ENCODE peak calls at places on chromosomes 6 and 20, in nine cellular contexts. One of them, this sample, is unnamed.

GRCh38 chr20:46013826-46014516 is 5.3 kb downstream of the MMP9 start:
- DNase-seq in stimulated activated CD4-positive, alpha-beta T cell treated with anti-CD3 and anti-CD28 coated beads, Interleukin-15, amount 100 ng/mL, for 1 hour: peak; percentile 45
- DNase-seq in AG10803: peak; percentile 15
- DNase-seq in occipital lobe: no peak
- DNase-seq in stimulated activated CD8-positive, alpha-beta memory T cell treated with anti-CD3 and anti-CD28 coated beads, Interleukin-7, amount 100 ng/mL, for 24 hours: peak; percentile 46
- DNase-seq in activated CD4-positive, CD25-positive, alpha-beta regulatory T cell: peak; percentile 42
- DNase-seq in choroid plexus epithelial cell: peak; percentile 50
- DNase-seq in GM13977: peak; percentile 89
- DNase-seq in iPS-NIHi11: peak; percentile 88
- DNase-seq in this sample: no peak

GRCh38 chr20:55160022-55160421 is 684.6 kb downstream of the DOK5 start:
- DNase-seq in AG10803: peak; percentile 3
- DNase-seq in iPS-NIHi11: no peak
- DNase-seq in activated CD4-positive, CD25-positive, alpha-beta regulatory T cell: no peak
- DNase-seq in choroid plexus epithelial cell: no peak
- DNase-seq in GM13977: no peak
- DNase-seq in stimulated activated CD8-positive, alpha-beta memory T cell treated with anti-CD3 and anti-CD28 coated beads, Interleukin-7, amount 100 ng/mL, for 24 hours: no peak
- DNase-seq in occipital lobe: no peak
- DNase-seq in stimulated activated CD4-positive, alpha-beta T cell treated with anti-CD3 and anti-CD28 coated beads, Interleukin-15, amount 100 ng/mL, for 1 hour: no peak
- DNase-seq in this sample: no peak

GRCh38 chr20:34022154-34022842 is 28.6 kb downstream of the RALY start:
- DNase-seq in stimulated activated CD8-positive, alpha-beta memory T cell treated with anti-CD3 and anti-CD28 coated beads, Interleukin-7, amount 100 ng/mL, for 24 hours: no peak
- DNase-seq in choroid plexus epithelial cell: peak; percentile 46
- DNase-seq in AG10803: no peak
- DNase-seq in iPS-NIHi11: peak; percentile 56
- DNase-seq in stimulated activated CD4-positive, alpha-beta T cell treated with anti-CD3 and anti-CD28 coated beads, Interleukin-15, amount 100 ng/mL, for 1 hour: no peak
- DNase-seq in occipital lobe: no peak
- DNase-seq in activated CD4-positive, CD25-positive, alpha-beta regulatory T cell: no peak
- DNase-seq in GM13977: peak; percentile 74
- DNase-seq in this sample: no peak

GRCh38 chr6:126767741-126768140 is 350.7 kb upstream of the RSPO3 start:
- DNase-seq in AG10803: peak; percentile 35
- DNase-seq in activated CD4-positive, CD25-positive, alpha-beta regulatory T cell: no peak
- DNase-seq in stimulated activated CD8-positive, alpha-beta memory T cell treated with anti-CD3 and anti-CD28 coated beads, Interleukin-7, amount 100 ng/mL, for 24 hours: no peak
- DNase-seq in GM13977: no peak
- DNase-seq in stimulated activated CD4-positive, alpha-beta T cell treated with anti-CD3 and anti-CD28 coated beads, Interleukin-15, amount 100 ng/mL, for 1 hour: no peak
- DNase-seq in occipital lobe: no peak
- DNase-seq in iPS-NIHi11: no peak
- DNase-seq in choroid plexus epithelial cell: no peak
- DNase-seq in this sample: no peak

GRCh38 chr20:52200870-52201269 is 9.3 kb upstream of the ZFP64 start:
- DNase-seq in AG10803: no peak
- DNase-seq in iPS-NIHi11: no peak
- DNase-seq in stimulated activated CD4-positive, alpha-beta T cell treated with anti-CD3 and anti-CD28 coated beads, Interleukin-15, amount 100 ng/mL, for 1 hour: no peak
- DNase-seq in occipital lobe: no peak
- DNase-seq in GM13977: no peak
- DNase-seq in stimulated activated CD8-positive, alpha-beta memory T cell treated with anti-CD3 and anti-CD28 coated beads, Interleukin-7, amount 100 ng/mL, for 24 hours: no peak
- DNase-seq in choroid plexus epithelial cell: peak; percentile 7
- DNase-seq in activated CD4-positive, CD25-positive, alpha-beta regulatory T cell: no peak
- DNase-seq in this sample: no peak

GRCh38 chr6:1576711-1577110 is 33.0 kb upstream of the FOXC1 start:
- DNase-seq in GM13977: no peak
- DNase-seq in choroid plexus epithelial cell: no peak
- DNase-seq in AG10803: no peak
- DNase-seq in activated CD4-positive, CD25-positive, alpha-beta regulatory T cell: no peak
- DNase-seq in iPS-NIHi11: no peak
- DNase-seq in stimulated activated CD4-positive, alpha-beta T cell treated with anti-CD3 and anti-CD28 coated beads, Interleukin-15, amount 100 ng/mL, for 1 hour: no peak
- DNase-seq in occipital lobe: no peak
- DNase-seq in stimulated activated CD8-positive, alpha-beta memory T cell treated with anti-CD3 and anti-CD28 coated beads, Interleukin-7, amount 100 ng/mL, for 24 hours: no peak
- DNase-seq in this sample: no peak

GRCh38 chr20:62953839-62954703 is 1.6 kb downstream of the SLC17A9 start:
- DNase-seq in activated CD4-positive, CD25-positive, alpha-beta regulatory T cell: no peak
- DNase-seq in AG10803: peak; percentile 72
- DNase-seq in iPS-NIHi11: peak; percentile 78
- DNase-seq in stimulated activated CD8-positive, alpha-beta memory T cell treated with anti-CD3 and anti-CD28 coated beads, Interleukin-7, amount 100 ng/mL, for 24 hours: peak; percentile 29
- DNase-seq in choroid plexus epithelial cell: peak; percentile 71
- DNase-seq in GM13977: peak; percentile 93
- DNase-seq in stimulated activated CD4-positive, alpha-beta T cell treated with anti-CD3 and anti-CD28 coated beads, Interleukin-15, amount 100 ng/mL, for 1 hour: peak; percentile 47
- DNase-seq in occipital lobe: no peak
- DNase-seq in this sample: peak; percentile 19

GRCh38 chr6:128062882-128063603 is 162.2 kb upstream of the THEMIS start:
- DNase-seq in stimulated activated CD4-positive, alpha-beta T cell treated with anti-CD3 and anti-CD28 coated beads, Interleukin-15, amount 100 ng/mL, for 1 hour: no peak
- DNase-seq in choroid plexus epithelial cell: peak; percentile 33
- DNase-seq in activated CD4-positive, CD25-positive, alpha-beta regulatory T cell: no peak
- DNase-seq in occipital lobe: no peak
- DNase-seq in AG10803: peak; percentile 32
- DNase-seq in iPS-NIHi11: no peak
- DNase-seq in GM13977: no peak
- DNase-seq in stimulated activated CD8-positive, alpha-beta memory T cell treated with anti-CD3 and anti-CD28 coated beads, Interleukin-7, amount 100 ng/mL, for 24 hours: no peak
- DNase-seq in this sample: no peak

GRCh38 chr6:163741743-163742363 is 327.3 kb downstream of the QKI start:
- DNase-seq in AG10803: no peak
- DNase-seq in occipital lobe: no peak
- DNase-seq in GM13977: no peak
- DNase-seq in activated CD4-positive, CD25-positive, alpha-beta regulatory T cell: no peak
- DNase-seq in choroid plexus epithelial cell: no peak
- DNase-seq in iPS-NIHi11: no peak
- DNase-seq in stimulated activated CD4-positive, alpha-beta T cell treated with anti-CD3 and anti-CD28 coated beads, Interleukin-15, amount 100 ng/mL, for 1 hour: no peak
- DNase-seq in stimulated activated CD8-positive, alpha-beta memory T cell treated with anti-CD3 and anti-CD28 coated beads, Interleukin-7, amount 100 ng/mL, for 24 hours: no peak
- DNase-seq in this sample: no peak

GRCh38 chr6:80523531-80523970 is 417.1 kb downstream of the BCKDHB start:
- DNase-seq in occipital lobe: no peak
- DNase-seq in GM13977: no peak
- DNase-seq in activated CD4-positive, CD25-positive, alpha-beta regulatory T cell: no peak
- DNase-seq in stimulated activated CD4-positive, alpha-beta T cell treated with anti-CD3 and anti-CD28 coated beads, Interleukin-15, amount 100 ng/mL, for 1 hour: no peak
- DNase-seq in AG10803: no peak
- DNase-seq in stimulated activated CD8-positive, alpha-beta memory T cell treated with anti-CD3 and anti-CD28 coated beads, Interleukin-7, amount 100 ng/mL, for 24 hours: no peak
- DNase-seq in iPS-NIHi11: peak; percentile 53
- DNase-seq in choroid plexus epithelial cell: peak; percentile 42
- DNase-seq in this sample: no peak

GRCh38 chr6:34317172-34317477 is 68.3 kb upstream of the SMIM29 start:
- DNase-seq in stimulated activated CD8-positive, alpha-beta memory T cell treated with anti-CD3 and anti-CD28 coated beads, Interleukin-7, amount 100 ng/mL, for 24 hours: no peak
- DNase-seq in activated CD4-positive, CD25-positive, alpha-beta regulatory T cell: no peak
- DNase-seq in GM13977: no peak
- DNase-seq in choroid plexus epithelial cell: no peak
- DNase-seq in iPS-NIHi11: no peak
- DNase-seq in occipital lobe: no peak
- DNase-seq in AG10803: no peak
- DNase-seq in stimulated activated CD4-positive, alpha-beta T cell treated with anti-CD3 and anti-CD28 coated beads, Interleukin-15, amount 100 ng/mL, for 1 hour: no peak
- DNase-seq in this sample: no peak

GRCh38 chr6:14333556-14334305 is 216.2 kb downstream of the CD83 start:
- DNase-seq in stimulated activated CD8-positive, alpha-beta memory T cell treated with anti-CD3 and anti-CD28 coated beads, Interleukin-7, amount 100 ng/mL, for 24 hours: no peak
- DNase-seq in choroid plexus epithelial cell: peak; percentile 39
- DNase-seq in iPS-NIHi11: no peak
- DNase-seq in stimulated activated CD4-positive, alpha-beta T cell treated with anti-CD3 and anti-CD28 coated beads, Interleukin-15, amount 100 ng/mL, for 1 hour: no peak
- DNase-seq in occipital lobe: no peak
- DNase-seq in activated CD4-positive, CD25-positive, alpha-beta regulatory T cell: no peak
- DNase-seq in AG10803: peak; percentile 92
- DNase-seq in GM13977: no peak
- DNase-seq in this sample: peak; percentile 11

GRCh38 chr6:10522929-10523573 is 1.9 kb downstream of the GCNT2 start:
- DNase-seq in stimulated activated CD4-positive, alpha-beta T cell treated with anti-CD3 and anti-CD28 coated beads, Interleukin-15, amount 100 ng/mL, for 1 hour: no peak
- DNase-seq in choroid plexus epithelial cell: no peak
- DNase-seq in stimulated activated CD8-positive, alpha-beta memory T cell treated with anti-CD3 and anti-CD28 coated beads, Interleukin-7, amount 100 ng/mL, for 24 hours: no peak
- DNase-seq in occipital lobe: no peak
- DNase-seq in iPS-NIHi11: peak; percentile 37
- DNase-seq in activated CD4-positive, CD25-positive, alpha-beta regulatory T cell: no peak
- DNase-seq in AG10803: no peak
- DNase-seq in GM13977: no peak
- DNase-seq in this sample: no peak

GRCh38 chr6:160198577-160199211 is 59.9 kb downstream of the SLC22A2 start:
- DNase-seq in GM13977: no peak
- DNase-seq in iPS-NIHi11: no peak
- DNase-seq in choroid plexus epithelial cell: peak; percentile 5
- DNase-seq in activated CD4-positive, CD25-positive, alpha-beta regulatory T cell: no peak
- DNase-seq in stimulated activated CD4-positive, alpha-beta T cell treated with anti-CD3 and anti-CD28 coated beads, Interleukin-15, amount 100 ng/mL, for 1 hour: no peak
- DNase-seq in stimulated activated CD8-positive, alpha-beta memory T cell treated with anti-CD3 and anti-CD28 coated beads, Interleukin-7, amount 100 ng/mL, for 24 hours: no peak
- DNase-seq in occipital lobe: no peak
- DNase-seq in AG10803: no peak
- DNase-seq in this sample: no peak

GRCh38 chr20:373171-373890 is 7.2 kb upstream of the TRIB3 start:
- DNase-seq in activated CD4-positive, CD25-positive, alpha-beta regulatory T cell: no peak
- DNase-seq in AG10803: peak; percentile 72
- DNase-seq in choroid plexus epithelial cell: peak; percentile 86
- DNase-seq in iPS-NIHi11: peak; percentile 26
- DNase-seq in stimulated activated CD8-positive, alpha-beta memory T cell treated with anti-CD3 and anti-CD28 coated beads, Interleukin-7, amount 100 ng/mL, for 24 hours: no peak
- DNase-seq in stimulated activated CD4-positive, alpha-beta T cell treated with anti-CD3 and anti-CD28 coated beads, Interleukin-15, amount 100 ng/mL, for 1 hour: no peak
- DNase-seq in occipital lobe: no peak
- DNase-seq in GM13977: no peak
- DNase-seq in this sample: peak; percentile 43

GRCh38 chr20:23061713-23062561 is 12.5 kb upstream of the THBD start:
- DNase-seq in stimulated activated CD4-positive, alpha-beta T cell treated with anti-CD3 and anti-CD28 coated beads, Interleukin-15, amount 100 ng/mL, for 1 hour: no peak
- DNase-seq in iPS-NIHi11: peak; percentile 46
- DNase-seq in activated CD4-positive, CD25-positive, alpha-beta regulatory T cell: no peak
- DNase-seq in stimulated activated CD8-positive, alpha-beta memory T cell treated with anti-CD3 and anti-CD28 coated beads, Interleukin-7, amount 100 ng/mL, for 24 hours: no peak
- DNase-seq in occipital lobe: no peak
- DNase-seq in choroid plexus epithelial cell: peak; percentile 83
- DNase-seq in AG10803: peak; percentile 84
- DNase-seq in GM13977: no peak
- DNase-seq in this sample: peak; percentile 6

GRCh38 chr6:1226208-1227099 is 85.4 kb upstream of the FOXQ1 start:
- DNase-seq in AG10803: no peak
- DNase-seq in activated CD4-positive, CD25-positive, alpha-beta regulatory T cell: no peak
- DNase-seq in occipital lobe: no peak
- DNase-seq in GM13977: no peak
- DNase-seq in choroid plexus epithelial cell: no peak
- DNase-seq in stimulated activated CD4-positive, alpha-beta T cell treated with anti-CD3 and anti-CD28 coated beads, Interleukin-15, amount 100 ng/mL, for 1 hour: no peak
- DNase-seq in iPS-NIHi11: no peak
- DNase-seq in stimulated activated CD8-positive, alpha-beta memory T cell treated with anti-CD3 and anti-CD28 coated beads, Interleukin-7, amount 100 ng/mL, for 24 hours: no peak
- DNase-seq in this sample: no peak

GRCh38 chr6:42618686-42619085 is 54.9 kb downstream of the UBR2 start:
- DNase-seq in stimulated activated CD8-positive, alpha-beta memory T cell treated with anti-CD3 and anti-CD28 coated beads, Interleukin-7, amount 100 ng/mL, for 24 hours: no peak
- DNase-seq in activated CD4-positive, CD25-positive, alpha-beta regulatory T cell: no peak
- DNase-seq in iPS-NIHi11: peak; percentile 15
- DNase-seq in choroid plexus epithelial cell: peak; percentile 41
- DNase-seq in GM13977: no peak
- DNase-seq in occipital lobe: peak; percentile 9
- DNase-seq in stimulated activated CD4-positive, alpha-beta T cell treated with anti-CD3 and anti-CD28 coated beads, Interleukin-15, amount 100 ng/mL, for 1 hour: no peak
- DNase-seq in AG10803: peak; percentile 95
- DNase-seq in this sample: peak; percentile 11

GRCh38 chr6:37514840-37515239 is 15.1 kb upstream of the CCDC167 start:
- DNase-seq in stimulated activated CD4-positive, alpha-beta T cell treated with anti-CD3 and anti-CD28 coated beads, Interleukin-15, amount 100 ng/mL, for 1 hour: no peak
- DNase-seq in stimulated activated CD8-positive, alpha-beta memory T cell treated with anti-CD3 and anti-CD28 coated beads, Interleukin-7, amount 100 ng/mL, for 24 hours: no peak
- DNase-seq in activated CD4-positive, CD25-positive, alpha-beta regulatory T cell: no peak
- DNase-seq in AG10803: no peak
- DNase-seq in occipital lobe: no peak
- DNase-seq in iPS-NIHi11: no peak
- DNase-seq in choroid plexus epithelial cell: no peak
- DNase-seq in GM13977: no peak
- DNase-seq in this sample: no peak

GRCh38 chr6:32427934-32428474 is 11.7 kb upstream of the HLA-DRA start:
- DNase-seq in stimulated activated CD8-positive, alpha-beta memory T cell treated with anti-CD3 and anti-CD28 coated beads, Interleukin-7, amount 100 ng/mL, for 24 hours: no peak
- DNase-seq in choroid plexus epithelial cell: no peak
- DNase-seq in AG10803: no peak
- DNase-seq in iPS-NIHi11: no peak
- DNase-seq in activated CD4-positive, CD25-positive, alpha-beta regulatory T cell: no peak
- DNase-seq in GM13977: no peak
- DNase-seq in stimulated activated CD4-positive, alpha-beta T cell treated with anti-CD3 and anti-CD28 coated beads, Interleukin-15, amount 100 ng/mL, for 1 hour: no peak
- DNase-seq in occipital lobe: no peak
- DNase-seq in this sample: no peak

GRCh38 chr6:136333824-136334464 is 44.3 kb upstream of the BCLAF1 start:
- DNase-seq in occipital lobe: no peak
- DNase-seq in stimulated activated CD8-positive, alpha-beta memory T cell treated with anti-CD3 and anti-CD28 coated beads, Interleukin-7, amount 100 ng/mL, for 24 hours: no peak
- DNase-seq in GM13977: no peak
- DNase-seq in iPS-NIHi11: no peak
- DNase-seq in activated CD4-positive, CD25-positive, alpha-beta regulatory T cell: no peak
- DNase-seq in AG10803: no peak
- DNase-seq in choroid plexus epithelial cell: no peak
- DNase-seq in stimulated activated CD4-positive, alpha-beta T cell treated with anti-CD3 and anti-CD28 coated beads, Interleukin-15, amount 100 ng/mL, for 1 hour: no peak
- DNase-seq in this sample: no peak

GRCh38 chr6:3943373-3943772 is 94.2 kb downstream of the FAM50B start:
- DNase-seq in stimulated activated CD4-positive, alpha-beta T cell treated with anti-CD3 and anti-CD28 coated beads, Interleukin-15, amount 100 ng/mL, for 1 hour: no peak
- DNase-seq in GM13977: no peak
- DNase-seq in stimulated activated CD8-positive, alpha-beta memory T cell treated with anti-CD3 and anti-CD28 coated beads, Interleukin-7, amount 100 ng/mL, for 24 hours: no peak
- DNase-seq in AG10803: peak; percentile 11
- DNase-seq in activated CD4-positive, CD25-positive, alpha-beta regulatory T cell: no peak
- DNase-seq in choroid plexus epithelial cell: peak; percentile 86
- DNase-seq in occipital lobe: no peak
- DNase-seq in iPS-NIHi11: no peak
- DNase-seq in this sample: no peak

GRCh38 chr6:79215233-79215824 is 19.2 kb downstream of the HMGN3 start:
- DNase-seq in activated CD4-positive, CD25-positive, alpha-beta regulatory T cell: no peak
- DNase-seq in choroid plexus epithelial cell: peak; percentile 55
- DNase-seq in GM13977: no peak
- DNase-seq in stimulated activated CD4-positive, alpha-beta T cell treated with anti-CD3 and anti-CD28 coated beads, Interleukin-15, amount 100 ng/mL, for 1 hour: no peak
- DNase-seq in AG10803: no peak
- DNase-seq in occipital lobe: no peak
- DNase-seq in stimulated activated CD8-positive, alpha-beta memory T cell treated with anti-CD3 and anti-CD28 coated beads, Interleukin-7, amount 100 ng/mL, for 24 hours: no peak
- DNase-seq in iPS-NIHi11: no peak
- DNase-seq in this sample: no peak

GRCh38 chr6:117481278-117481925 is 1.1 kb upstream of the DCBLD1 start:
- DNase-seq in stimulated activated CD8-positive, alpha-beta memory T cell treated with anti-CD3 and anti-CD28 coated beads, Interleukin-7, amount 100 ng/mL, for 24 hours: no peak
- DNase-seq in stimulated activated CD4-positive, alpha-beta T cell treated with anti-CD3 and anti-CD28 coated beads, Interleukin-15, amount 100 ng/mL, for 1 hour: no peak
- DNase-seq in AG10803: no peak
- DNase-seq in iPS-NIHi11: no peak
- DNase-seq in activated CD4-positive, CD25-positive, alpha-beta regulatory T cell: no peak
- DNase-seq in choroid plexus epithelial cell: no peak
- DNase-seq in occipital lobe: no peak
- DNase-seq in GM13977: no peak
- DNase-seq in this sample: no peak

GRCh38 chr6:20404641-20405032 is 3.0 kb downstream of the E2F3 start:
- DNase-seq in stimulated activated CD8-positive, alpha-beta memory T cell treated with anti-CD3 and anti-CD28 coated beads, Interleukin-7, amount 100 ng/mL, for 24 hours: no peak
- DNase-seq in activated CD4-positive, CD25-positive, alpha-beta regulatory T cell: peak; percentile 49
- DNase-seq in AG10803: peak; percentile 68
- DNase-seq in occipital lobe: no peak
- DNase-seq in choroid plexus epithelial cell: peak; percentile 86
- DNase-seq in iPS-NIHi11: peak; percentile 37
- DNase-seq in GM13977: peak; percentile 66
- DNase-seq in stimulated activated CD4-positive, alpha-beta T cell treated with anti-CD3 and anti-CD28 coated beads, Interleukin-15, amount 100 ng/mL, for 1 hour: peak; percentile 38
- DNase-seq in this sample: peak; percentile 77

GRCh38 chr20:16803965-16804792 is 56.0 kb downstream of the OTOR start:
- DNase-seq in GM13977: peak; percentile 54
- DNase-seq in AG10803: peak; percentile 55
- DNase-seq in activated CD4-positive, CD25-positive, alpha-beta regulatory T cell: no peak
- DNase-seq in stimulated activated CD8-positive, alpha-beta memory T cell treated with anti-CD3 and anti-CD28 coated beads, Interleukin-7, amount 100 ng/mL, for 24 hours: peak; percentile 15
- DNase-seq in iPS-NIHi11: peak; percentile 67
- DNase-seq in occipital lobe: peak; percentile 49
- DNase-seq in stimulated activated CD4-positive, alpha-beta T cell treated with anti-CD3 and anti-CD28 coated beads, Interleukin-15, amount 100 ng/mL, for 1 hour: no peak
- DNase-seq in choroid plexus epithelial cell: peak; percentile 71
- DNase-seq in this sample: peak; percentile 6

GRCh38 chr6:52065621-52066020 is 21.8 kb downstream of the PKHD1 start:
- DNase-seq in GM13977: no peak
- DNase-seq in choroid plexus epithelial cell: no peak
- DNase-seq in activated CD4-positive, CD25-positive, alpha-beta regulatory T cell: no peak
- DNase-seq in stimulated activated CD8-positive, alpha-beta memory T cell treated with anti-CD3 and anti-CD28 coated beads, Interleukin-7, amount 100 ng/mL, for 24 hours: no peak
- DNase-seq in AG10803: no peak
- DNase-seq in iPS-NIHi11: no peak
- DNase-seq in occipital lobe: no peak
- DNase-seq in stimulated activated CD4-positive, alpha-beta T cell treated with anti-CD3 and anti-CD28 coated beads, Interleukin-15, amount 100 ng/mL, for 1 hour: no peak
- DNase-seq in this sample: no peak

GRCh38 chr6:95321106-95321505 is 256.2 kb upstream of the MANEA start:
- DNase-seq in activated CD4-positive, CD25-positive, alpha-beta regulatory T cell: no peak
- DNase-seq in GM13977: no peak
- DNase-seq in choroid plexus epithelial cell: peak; percentile 35
- DNase-seq in stimulated activated CD4-positive, alpha-beta T cell treated with anti-CD3 and anti-CD28 coated beads, Interleukin-15, amount 100 ng/mL, for 1 hour: no peak
- DNase-seq in AG10803: no peak
- DNase-seq in occipital lobe: no peak
- DNase-seq in iPS-NIHi11: no peak
- DNase-seq in stimulated activated CD8-positive, alpha-beta memory T cell treated with anti-CD3 and anti-CD28 coated beads, Interleukin-7, amount 100 ng/mL, for 24 hours: no peak
- DNase-seq in this sample: no peak

GRCh38 chr6:51045548-51045947 is 226.9 kb downstream of the TFAP2B start:
- DNase-seq in activated CD4-positive, CD25-positive, alpha-beta regulatory T cell: no peak
- DNase-seq in stimulated activated CD8-positive, alpha-beta memory T cell treated with anti-CD3 and anti-CD28 coated beads, Interleukin-7, amount 100 ng/mL, for 24 hours: no peak
- DNase-seq in AG10803: no peak
- DNase-seq in stimulated activated CD4-positive, alpha-beta T cell treated with anti-CD3 and anti-CD28 coated beads, Interleukin-15, amount 100 ng/mL, for 1 hour: no peak
- DNase-seq in occipital lobe: no peak
- DNase-seq in iPS-NIHi11: no peak
- DNase-seq in choroid plexus epithelial cell: no peak
- DNase-seq in GM13977: no peak
- DNase-seq in this sample: no peak

GRCh38 chr6:136522636-136523035 is 27.6 kb downstream of the MAP7 start:
- DNase-seq in AG10803: no peak
- DNase-seq in activated CD4-positive, CD25-positive, alpha-beta regulatory T cell: no peak
- DNase-seq in occipital lobe: no peak
- DNase-seq in stimulated activated CD4-positive, alpha-beta T cell treated with anti-CD3 and anti-CD28 coated beads, Interleukin-15, amount 100 ng/mL, for 1 hour: no peak
- DNase-seq in GM13977: no peak
- DNase-seq in stimulated activated CD8-positive, alpha-beta memory T cell treated with anti-CD3 and anti-CD28 coated beads, Interleukin-7, amount 100 ng/mL, for 24 hours: no peak
- DNase-seq in choroid plexus epithelial cell: no peak
- DNase-seq in iPS-NIHi11: no peak
- DNase-seq in this sample: no peak

GRCh38 chr20:62694868-62695267 is 13.8 kb upstream of the NTSR1 start:
- DNase-seq in stimulated activated CD4-positive, alpha-beta T cell treated with anti-CD3 and anti-CD28 coated beads, Interleukin-15, amount 100 ng/mL, for 1 hour: no peak
- DNase-seq in activated CD4-positive, CD25-positive, alpha-beta regulatory T cell: no peak
- DNase-seq in iPS-NIHi11: no peak
- DNase-seq in GM13977: no peak
- DNase-seq in occipital lobe: no peak
- DNase-seq in choroid plexus epithelial cell: no peak
- DNase-seq in AG10803: no peak
- DNase-seq in stimulated activated CD8-positive, alpha-beta memory T cell treated with anti-CD3 and anti-CD28 coated beads, Interleukin-7, amount 100 ng/mL, for 24 hours: no peak
- DNase-seq in this sample: no peak

This sample was measured in HFF-Myc.